ENCODE peak calls at places on chromosomes 3 and 15, in eight cellular contexts. Z, S, M, O, Q, A, G and N are unnamed samples.

GRCh38 chr3:129415378-129415777 is 13.1 kb downstream of the EFCAB12 start:
- DNase-seq in Z (no peak), S (no peak), M (no peak), O (no peak), Q (no peak), A (no peak), G (no peak), N (no peak)

GRCh38 chr3:29183346-29184087 is 97.4 kb upstream of the RBMS3 start:
- DNase-seq in Z (peak), S (no peak), M (no peak), O (no peak), Q (peak), A (peak), G (no peak), N (no peak)

GRCh38 chr15:51286816-51287215 is 51.6 kb downstream of the CYP19A1 start:
- DNase-seq in Z (no peak), S (no peak), M (no peak), O (no peak), Q (peak), A (no peak), G (no peak), N (no peak)

GRCh38 chr3:174425422-174425821 is 433.7 kb upstream of the NAALADL2 start:
- DNase-seq in Z (no peak), S (no peak), M (no peak), O (no peak), Q (peak), A (no peak), G (no peak), N (no peak)

GRCh38 chr3:143471705-143472104 is 352.1 kb downstream of the CHST2 start:
- DNase-seq in Z (no peak), S (no peak), M (no peak), O (no peak), Q (no peak), A (no peak), G (no peak), N (no peak)

GRCh38 chr15:63015618-63016017 is 26.9 kb upstream of the TPM1 start:
- DNase-seq in Z (peak), S (peak), M (no peak), O (no peak), Q (peak), A (peak), G (no peak), N (peak)

GRCh38 chr3:42742259-42742658 is 30.8 kb downstream of the CCDC13 start:
- DNase-seq in Z (no peak), S (no peak), M (peak), O (no peak), Q (no peak), A (no peak), G (no peak), N (no peak)

GRCh38 chr15:69939513-69940440 is 157.9 kb downstream of the TLE3 start:
- DNase-seq in Z (no peak), S (no peak), M (no peak), O (no peak), Q (no peak), A (no peak), G (no peak), N (no peak)

GRCh38 chr3:33211444-33211843 is 7.2 kb downstream of the SUSD5 start:
- DNase-seq in Z (peak), S (no peak), M (peak), O (peak), Q (peak), A (peak), G (peak), N (peak)

GRCh38 chr3:131081224-131081623 is 54.5 kb downstream of the NEK11 start:
- DNase-seq in Z (peak), S (no peak), M (no peak), O (no peak), Q (no peak), A (peak), G (no peak), N (no peak)

GRCh38 chr3:72401005-72401404 is 447.2 kb downstream of the SHQ1 start:
- DNase-seq in Z (no peak), S (no peak), M (no peak), O (no peak), Q (no peak), A (no peak), G (no peak), N (no peak)

GRCh38 chr3:181210275-181210674 is 220.7 kb upstream of the DNAJC19 start:
- DNase-seq in Z (peak), S (no peak), M (no peak), O (peak), Q (peak), A (peak), G (no peak), N (no peak)
- TF ChIP-seq CTCF in Z (no peak), S (peak), M (no peak), O (peak), Q (peak), A (peak), G (no peak), N (peak)

DNA sequence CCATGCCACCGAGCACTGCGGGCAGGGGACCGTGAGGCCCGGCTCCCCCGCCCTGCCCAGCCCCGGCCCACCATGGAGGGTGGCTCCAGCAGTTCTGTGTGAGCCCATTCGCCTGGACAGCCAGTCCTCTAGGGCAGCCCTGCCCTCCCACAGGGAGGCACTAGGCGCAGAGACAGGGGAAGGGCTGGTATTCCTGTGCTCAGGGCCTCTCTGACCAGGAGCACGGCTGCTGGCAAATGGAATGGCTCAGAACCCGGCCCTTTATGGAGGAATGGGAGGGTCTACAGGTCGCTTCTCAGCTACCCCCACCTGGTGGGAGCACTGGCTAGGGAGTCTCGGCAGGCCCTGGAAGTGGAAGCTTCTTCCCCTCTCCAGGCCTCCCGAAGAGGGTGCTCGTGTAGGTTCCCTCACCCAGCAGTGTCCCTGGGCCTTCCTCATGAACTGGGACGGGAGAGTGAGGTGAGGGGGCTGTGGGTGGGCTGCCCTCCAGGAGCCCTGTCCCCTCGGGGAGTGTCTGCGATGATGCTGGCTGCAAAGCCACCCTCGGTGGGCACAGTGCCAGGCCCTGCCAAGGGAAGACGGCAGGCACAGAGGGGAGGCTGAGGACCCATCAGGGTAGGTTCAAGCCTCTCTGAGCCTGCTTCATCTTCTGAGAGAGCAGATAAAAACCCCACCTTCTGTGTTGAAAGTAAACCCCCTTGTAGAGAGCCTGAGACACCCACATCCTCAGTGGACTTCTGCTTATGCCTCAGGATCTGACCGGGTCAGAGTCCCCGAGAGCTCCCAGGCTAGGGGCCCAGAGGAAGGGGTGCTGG is 1.5 kb downstream of the MELTF start:
- DNase-seq in Z (no peak), S (no peak), M (peak), O (no peak), Q (no peak), A (no peak), G (no peak), N (no peak)
- H3K4me3 ChIP-seq in Z (peak), S (no peak), M (peak), O (peak), Q (no peak), A (no peak), G (no peak), N (no peak)

GRCh38 chr3:127961963-127962362 is 46.9 kb downstream of the KBTBD12 start:
- DNase-seq in Z (no peak), S (no peak), M (no peak), O (peak), Q (peak), A (peak), G (no peak), N (peak)

GRCh38 chr3:127962937-127963336 is 47.9 kb downstream of the KBTBD12 start:
- DNase-seq in Z (no peak), S (no peak), M (no peak), O (no peak), Q (no peak), A (no peak), G (no peak), N (no peak)

GRCh38 chr3:127959041-127959440 is 44.0 kb downstream of the KBTBD12 start:
- DNase-seq in Z (no peak), S (no peak), M (no peak), O (no peak), Q (peak), A (no peak), G (no peak), N (no peak)

GRCh38 chr3:127961124-127961523 is 46.1 kb downstream of the KBTBD12 start:
- DNase-seq in Z (no peak), S (no peak), M (no peak), O (no peak), Q (no peak), A (no peak), G (no peak), N (no peak)

DNA sequence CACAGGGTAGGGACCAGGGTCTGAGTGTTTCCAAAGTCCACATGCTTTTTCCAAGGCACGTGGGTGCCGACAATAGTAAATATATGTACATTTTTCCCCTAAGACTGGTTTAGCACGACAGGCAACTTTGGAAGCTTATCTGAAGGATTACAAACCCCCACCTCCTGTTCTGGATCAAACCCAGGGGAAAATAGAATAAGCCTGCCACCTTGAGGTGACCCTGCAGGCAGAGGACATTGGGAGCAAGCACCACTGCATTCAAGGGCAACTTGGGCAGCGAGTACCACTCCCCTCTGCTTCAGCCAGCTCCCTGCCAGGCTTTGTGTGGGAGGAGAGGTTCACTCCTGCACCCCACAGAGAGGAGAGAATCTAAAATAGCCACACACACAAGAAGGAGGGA is 44.8 kb downstream of the KBTBD12 start:
- DNase-seq in Z (peak), S (peak), M (no peak), O (no peak), Q (peak), A (peak), G (no peak), N (no peak)
- TF ChIP-seq CTCF in Z (peak), S (peak), M (no peak), O (peak), Q (peak), A (peak), G (peak), N (peak)

GRCh38 chr15:71078506-71079207 is 36.6 kb upstream of the THSD4 start:
- DNase-seq in Z (no peak), S (no peak), M (no peak), O (no peak), Q (no peak), A (no peak), G (no peak), N (no peak)
- H3K4me3 ChIP-seq in Z (no peak), S (no peak), M (no peak), O (no peak), Q (no peak), A (no peak), G (no peak), N (no peak)

GRCh38 chr3:195558602-195559001 is 15.5 kb upstream of the PPP1R2 start:
- DNase-seq in Z (peak), S (no peak), M (no peak), O (peak), Q (peak), A (no peak), G (peak), N (no peak)
- TF ChIP-seq CTCF in Z (peak), S (no peak), M (no peak), O (peak), Q (peak), A (peak), G (peak), N (peak)

DNA sequence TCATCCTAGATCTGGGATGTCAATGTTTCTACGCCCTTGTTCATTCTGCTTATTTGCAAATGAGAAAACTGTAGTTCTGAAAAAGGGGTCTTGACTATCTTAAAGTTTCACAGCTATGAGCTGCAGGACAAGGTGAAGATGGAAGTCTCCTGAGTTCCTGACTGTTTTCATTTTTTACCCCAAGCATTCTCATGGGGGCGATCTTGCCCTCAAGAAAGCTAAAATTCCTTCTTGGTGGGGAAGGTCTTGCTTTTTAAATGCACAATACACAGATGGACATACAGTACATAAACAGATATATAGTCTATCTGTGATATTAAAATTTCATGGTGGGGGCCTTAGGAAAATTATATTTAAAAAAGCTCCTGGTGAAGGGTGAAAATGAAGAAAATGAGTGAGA is 32.4 kb downstream of the MASP1 start:
- DNase-seq in Z (no peak), S (no peak), M (no peak), O (no peak), Q (no peak), A (no peak), G (no peak), N (no peak)
- H3K4me3 ChIP-seq in Z (no peak), S (no peak), M (no peak), O (no peak), Q (no peak), A (no peak), G (no peak), N (no peak)